ENCODE peak calls at places on chromosomes 3 and 15, in four cellular contexts. Y is transverse colon, T is sigmoid colon, O is GM12878. B is an unnamed sample.
A peak's percentile ranks its signal among the peaks of the same experiment; 100 is the strongest.

GRCh38 chr3:152322756-152323155 is 54.0 kb downstream of the MBNL1 start:
- DNase-seq in Y (no peak), T (no peak), O (peak; percentile 61), B (no peak)

GRCh38 chr3:66629431-66630368 is 128.9 kb upstream of the LRIG1 start:
- DNase-seq in Y (no peak), T (no peak), O (no peak), B (no peak)

GRCh38 chr3:101992861-101993260 is 143.5 kb downstream of the NFKBIZ start:
- DNase-seq in Y (no peak), T (no peak), O (no peak), B (no peak)

GRCh38 chr15:61530769-61531168 is 301.7 kb upstream of the RORA start:
- DNase-seq in Y (no peak), T (no peak), O (no peak), B (no peak)

GRCh38 chr15:43777293-43777819 is 590 bp upstream of the ELL3 start:
- DNase-seq in Y (peak; percentile 87), T (peak; percentile 91), O (peak; percentile 78), B (peak; percentile 95)

GRCh38 chr15:67433495-67434099 is 87.3 kb upstream of the C15orf61 start:
- DNase-seq in Y (peak; percentile 37), T (peak; percentile 69), O (peak; percentile 15), B (no peak)

GRCh38 chr15:89016549-89017041 is 71.7 kb upstream of the ABHD2 start:
- DNase-seq in Y (no peak), T (no peak), O (no peak), B (no peak)

GRCh38 chr3:79361748-79362378 is 405.9 kb downstream of the ROBO1 start:
- DNase-seq in Y (no peak), T (no peak), O (no peak), B (no peak)

GRCh38 chr15:100710213-100710612 is 107.8 kb downstream of the ASB7 start:
- DNase-seq in Y (no peak), T (no peak), O (no peak), B (no peak)

GRCh38 chr3:153209596-153209995 is 47.6 kb downstream of the RAP2B start:
- DNase-seq in Y (no peak), T (no peak), O (no peak), B (peak; percentile 81)

GRCh38 chr3:49339947-49340800 is at the start of gene USP4:
- DNase-seq in Y (peak; percentile 95), T (peak; percentile 94), O (peak; percentile 87), B (peak; percentile 100)
- TF ChIP-seq POLR2A in Y (peak; percentile 84), T (no peak), O (peak; percentile 95), B (peak; percentile 66)

GRCh38 chr3:52062499-52062898 is 6.1 kb upstream of the DUSP7 start:
- DNase-seq in Y (peak; percentile 11), T (no peak), O (peak; percentile 42), B (no peak)
- TF ChIP-seq POLR2AphosphoS5 in Y (no peak), T (no peak), O (no peak), B (no peak)

DNA sequence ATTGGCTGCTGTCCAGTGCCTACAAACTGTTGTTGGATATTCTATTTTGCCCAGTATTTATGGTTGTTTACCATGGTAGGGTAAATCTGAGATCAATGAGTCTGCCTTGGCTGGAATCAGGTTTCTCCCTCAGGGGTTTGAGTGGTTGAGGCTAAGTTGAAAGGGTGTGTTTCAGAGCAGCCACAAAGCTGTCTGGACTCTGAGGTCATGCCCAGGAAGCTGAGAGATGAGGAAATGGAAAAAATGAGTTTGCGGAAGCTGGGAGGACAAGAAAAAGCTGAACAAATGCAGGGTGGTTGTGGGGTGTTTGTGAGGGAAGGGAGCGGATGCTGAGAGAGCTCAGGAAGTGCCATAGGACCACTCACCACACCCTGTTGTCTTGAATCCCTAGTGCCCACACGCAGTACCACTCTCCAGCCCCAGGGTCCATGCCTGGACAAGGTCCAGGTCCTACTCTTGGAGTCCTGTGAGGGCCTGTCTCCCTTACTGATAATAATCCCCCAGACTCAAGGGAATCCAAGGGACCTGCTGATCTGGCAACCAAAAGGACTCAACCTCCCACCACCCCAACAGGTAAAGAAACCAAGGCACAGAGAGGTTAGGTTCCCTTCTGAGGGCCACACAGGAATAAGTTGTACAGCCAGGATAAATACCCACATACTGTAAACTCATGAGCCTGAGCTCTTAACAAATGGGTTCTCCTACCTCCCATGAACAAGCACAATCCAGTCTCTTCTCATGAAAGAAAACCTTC is 81.6 kb downstream of the PPCDC start:
- DNase-seq in Y (peak; percentile 50), T (no peak), O (peak; percentile 88), B (no peak)
- TF ChIP-seq POLR2A in Y (no peak), T (no peak), O (no peak), B (no peak)

DNA sequence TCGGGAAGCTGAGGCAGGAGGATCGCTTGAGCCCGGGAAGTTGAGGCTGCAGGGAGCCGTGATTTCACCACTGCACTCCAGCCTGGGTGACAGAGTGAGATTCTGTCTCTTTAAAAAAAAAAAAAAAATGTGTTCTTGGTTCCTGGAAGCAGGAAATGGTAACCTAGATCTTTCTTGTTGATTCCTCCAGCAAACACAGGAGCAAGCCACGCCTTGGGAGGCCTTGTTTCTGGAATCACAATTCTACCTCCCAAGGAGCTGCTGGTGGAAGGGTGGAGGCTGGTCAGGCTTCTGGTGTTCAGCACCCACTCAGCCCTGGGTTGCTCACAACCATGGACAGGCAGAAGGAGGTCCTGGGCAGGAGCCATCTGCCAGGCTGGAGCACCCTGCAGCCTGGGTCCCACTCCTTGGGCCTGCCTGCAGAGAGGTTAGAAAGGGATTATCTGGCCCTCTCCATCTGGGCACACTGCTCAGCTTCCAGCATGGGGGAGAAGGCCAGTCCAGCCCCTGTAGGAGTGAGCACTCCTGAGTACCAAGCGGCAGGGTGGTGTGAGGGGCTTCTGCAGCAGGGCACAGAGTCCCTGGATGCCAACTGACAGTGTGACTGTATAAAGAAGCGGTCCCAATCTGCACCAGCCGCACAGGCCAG is 65.6 kb downstream of the ABTB1 start:
- DNase-seq in Y (peak; percentile 56), T (no peak), O (no peak), B (peak; percentile 67)
- TF ChIP-seq POLR2AphosphoS5 in Y (no peak), T (peak; percentile 23), O (no peak), B (peak; percentile 13)